ENCODE peak calls at places on chromosomes 16 and 17, in four cellular contexts. Z is adrenal gland, G is IMR-90, K is mesenchymal stem cell. W is an unnamed sample.

GRCh38 chr16:2512920-2513404 is 790 bp upstream of the ATP6V0C start:
- DNase-seq in Z (peak), K (no peak), G (no peak), W (no peak)

GRCh38 chr16:67917852-67918236 is 13.8 kb downstream of the CTRL start:
- DNase-seq in G (peak), K (peak), Z (peak), W (peak)

GRCh38 chr17:80845121-80845862 is 146.3 kb upstream of the CHMP6 start:
- DNase-seq in G (no peak), Z (no peak), K (no peak), W (no peak)

GRCh38 chr17:3962217-3963069 is 1.8 kb downstream of the ATP2A3 start:
- DNase-seq in G (no peak), K (no peak), Z (no peak), W (no peak)

GRCh38 chr16:2341456-2342447 is 1.2 kb upstream of the ABCA3 start:
- DNase-seq in G (no peak), K (no peak), Z (peak), W (no peak)

GRCh38 chr16:10324210-10324609 is 61.7 kb upstream of the ATF7IP2 start:
- DNase-seq in Z (no peak), K (no peak), G (no peak), W (no peak)

GRCh38 chr17:57418463-57419246 is 162.3 kb downstream of the MSI2 start:
- DNase-seq in Z (no peak), G (no peak), K (no peak), W (no peak)

GRCh38 chr16:19644877-19645276 is 73.2 kb downstream of the KNOP1 start:
- DNase-seq in K (peak), Z (no peak), G (peak), W (no peak)

GRCh38 chr17:45814622-45815606 is 29.8 kb upstream of the SPPL2C start:
- DNase-seq in K (no peak), Z (no peak), G (no peak), W (no peak)

GRCh38 chr16:54345231-54345630 is 58.6 kb upstream of the IRX3 start:
- DNase-seq in K (no peak), Z (no peak), G (no peak), W (no peak)

GRCh38 chr17:67520282-67520906 is 143.3 kb downstream of the PITPNC1 start:
- DNase-seq in K (peak), G (peak), Z (peak), W (peak)

GRCh38 chr17:28645576-28645939 is 600 bp upstream of the BLTP2 start:
- DNase-seq in G (no peak), K (no peak), Z (no peak), W (no peak)

GRCh38 chr16:73053379-73054130 is 5.6 kb upstream of the ZFHX3 start:
- DNase-seq in K (peak), Z (no peak), G (peak), W (peak)

GRCh38 chr17:72237223-72237622 is 116.4 kb downstream of the SOX9 start:
- DNase-seq in G (no peak), K (no peak), Z (no peak), W (no peak)

GRCh38 chr16:65988019-65988418 is 378.5 kb upstream of the CDH5 start:
- DNase-seq in K (no peak), Z (no peak), G (no peak), W (no peak)

GRCh38 chr16:27242868-27243590 is 25.5 kb downstream of the NSMCE1 start:
- DNase-seq in K (peak), Z (no peak), G (peak), W (no peak)

GRCh38 chr17:44115585-44116415 is 7.6 kb downstream of the HDAC5 start:
- DNase-seq in K (peak), Z (no peak), G (peak), W (peak)

GRCh38 chr17:48240562-48241130 is 133.1 kb downstream of the SNX11 start:
- DNase-seq in Z (no peak), K (peak), G (peak), W (peak)

GRCh38 chr17:49862781-49863331 is 15.0 kb upstream of the TAC4 start:
- DNase-seq in G (no peak), K (no peak), Z (no peak), W (no peak)

GRCh38 chr17:82302991-82303943 is 14.1 kb downstream of the CD7 start:
- DNase-seq in G (no peak), Z (no peak), K (no peak), W (no peak)

GRCh38 chr16:77788196-77789084 is at the start of gene VAT1L:
- DNase-seq in Z (peak), G (peak), K (peak), W (peak)

GRCh38 chr17:74873874-74874614 is 1.2 kb upstream of the FDXR start:
- DNase-seq in Z (no peak), K (peak), G (no peak), W (no peak)

GRCh38 chr16:78258651-78259050 is 159.2 kb downstream of the WWOX start:
- DNase-seq in G (no peak), Z (no peak), K (peak), W (no peak)

GRCh38 chr16:73289232-73289631 is 241.3 kb upstream of the ZFHX3 start:
- DNase-seq in K (no peak), Z (no peak), G (no peak), W (no peak)

GRCh38 chr17:49241763-49242312 is 11.3 kb upstream of the PHOSPHO1 start:
- DNase-seq in G (no peak), Z (no peak), K (no peak), W (no peak)

GRCh38 chr17:8016632-8017424 is 14.4 kb downstream of the GUCY2D start:
- DNase-seq in Z (peak), G (no peak), K (peak), W (peak)

GRCh38 chr17:353213-353837 is 718 bp upstream of the RPH3AL start:
- DNase-seq in G (no peak), K (no peak), Z (no peak), W (no peak)

GRCh38 chr17:38415250-38416194 is 12.7 kb upstream of the ARHGAP23 start:
- DNase-seq in Z (no peak), G (peak), K (peak), W (peak)

GRCh38 chr17:77287432-77288068 is 146.8 kb downstream of the SEC14L1 start:
- DNase-seq in Z (peak), G (peak), K (peak), W (peak)

GRCh38 chr17:74089869-74090464 is 113.5 kb upstream of the RPL38 start:
- DNase-seq in Z (peak), K (peak), G (no peak), W (peak)

GRCh38 chr17:44417553-44417952 is 28.1 kb upstream of the ITGA2B start:
- DNase-seq in K (peak), G (peak), Z (peak), W (peak)

GRCh38 chr17:48202945-48203344 is 95.4 kb downstream of the SNX11 start:
- DNase-seq in Z (no peak), G (no peak), K (peak), W (no peak)

GRCh38 chr17:2083613-2084128 is 28.8 kb downstream of the HIC1 start:
- DNase-seq in G (no peak), K (peak), Z (peak), W (no peak)

GRCh38 chr16:57384248-57385070 is 12.2 kb downstream of the CX3CL1 start:
- DNase-seq in K (no peak), Z (no peak), G (no peak), W (no peak)

GRCh38 chr17:69579961-69580677 is 165.6 kb downstream of the MAP2K6 start:
- DNase-seq in Z (no peak), K (no peak), G (no peak), W (no peak)
- H3K4me3 ChIP-seq in Z (no peak), K (no peak), G (no peak), W (no peak)

GRCh38 chr17:39772987-39773664 is 35.4 kb downstream of the GRB7 start:
- DNase-seq in G (no peak), Z (no peak), K (no peak), W (no peak)

GRCh38 chr17:39774043-39774442 is 36.3 kb downstream of the GRB7 start:
- DNase-seq in K (no peak), Z (no peak), G (no peak), W (peak)

GRCh38 chr17:39775075-39775474 is 37.3 kb downstream of the GRB7 start:
- DNase-seq in Z (no peak), K (no peak), G (no peak), W (no peak)

GRCh38 chr17:39777534-39778365 is 40.0 kb downstream of the GRB7 start:
- DNase-seq in K (no peak), Z (no peak), G (no peak), W (no peak)

DNA sequence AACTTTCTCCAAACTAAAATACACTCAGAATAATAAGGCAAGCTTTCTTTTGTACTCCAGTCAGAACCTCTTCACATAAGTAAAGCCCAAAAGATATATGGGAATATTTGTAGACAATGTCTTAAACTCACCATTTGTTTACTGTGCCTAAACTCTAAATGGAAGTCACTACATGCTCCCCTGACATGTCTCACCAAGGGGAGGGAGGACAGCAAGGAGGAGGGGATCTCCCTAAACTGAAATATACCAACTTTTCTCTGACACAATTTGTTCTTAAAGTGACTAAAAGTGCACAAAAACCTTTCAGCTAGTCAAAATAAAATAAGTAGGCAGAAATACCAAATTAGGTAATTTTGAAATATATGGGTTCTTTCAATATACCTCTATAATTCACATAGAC is 38.5 kb downstream of the GRB7 start:
- DNase-seq in G (no peak), Z (no peak), K (no peak), W (no peak)
- H3K4me3 ChIP-seq in G (no peak), Z (no peak), K (no peak), W (no peak)

GRCh38 chr17:17285951-17286350 is 4.9 kb upstream of the COPS3 start:
- DNase-seq in Z (no peak), K (no peak), G (no peak), W (no peak)

GRCh38 chr17:17289091-17289490 is 8.0 kb upstream of the COPS3 start:
- DNase-seq in K (no peak), Z (no peak), G (no peak), W (no peak)

GRCh38 chr17:17295141-17295540 is 8.0 kb upstream of the NT5M start:
- DNase-seq in Z (no peak), K (no peak), G (no peak), W (no peak)

GRCh38 chr17:17289701-17290100 is 8.7 kb upstream of the COPS3 start:
- DNase-seq in Z (no peak), G (no peak), K (no peak), W (no peak)
- H3K4me3 ChIP-seq in Z (no peak), G (no peak), K (no peak), W (no peak)

GRCh38 chr16:90027611-90028010 is 8.4 kb upstream of the DBNDD1 start:
- DNase-seq in K (no peak), G (no peak), Z (no peak), W (no peak)

GRCh38 chr16:90022209-90023077 is 3.2 kb upstream of the DBNDD1 start:
- DNase-seq in G (peak), Z (peak), K (peak), W (peak)

GRCh38 chr16:90023078-90023447 is 3.8 kb upstream of the DBNDD1 start:
- DNase-seq in Z (peak), G (no peak), K (no peak), W (no peak)

GRCh38 chr16:90028985-90029384 is 9.7 kb upstream of the DBNDD1 start:
- DNase-seq in K (no peak), G (no peak), Z (no peak), W (no peak)

DNA sequence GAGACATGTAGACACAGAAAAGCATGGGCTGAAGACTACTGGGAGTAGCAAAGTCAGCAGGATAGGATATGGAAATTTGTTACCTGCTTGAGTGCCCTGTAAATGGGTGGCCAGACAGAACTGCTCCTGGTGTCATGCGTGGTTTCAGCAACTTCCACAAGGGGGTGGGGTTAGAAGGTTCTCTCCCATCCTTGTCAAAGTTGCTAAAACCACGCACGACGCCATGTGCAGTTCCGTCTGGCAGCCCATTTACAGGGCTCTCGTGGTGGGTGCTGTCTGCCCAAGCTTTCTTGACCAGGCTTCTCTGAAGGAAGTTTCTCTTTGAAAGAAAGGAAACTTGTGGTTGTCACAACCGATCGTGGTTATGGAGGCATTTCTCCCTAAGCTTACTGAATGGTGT is 6.9 kb upstream of the DBNDD1 start:
- DNase-seq in Z (no peak), G (no peak), K (no peak), W (no peak)
- H3K4me3 ChIP-seq in Z (no peak), G (no peak), K (no peak), W (no peak)

GRCh38 chr16:324201-324450 is 28.4 kb downstream of the AXIN1 start:
- DNase-seq in K (no peak), G (no peak), Z (no peak), W (no peak)
- H3K4me3 ChIP-seq in K (no peak), G (no peak), Z (no peak), W (no peak)

GRCh38 chr17:64442550-64442971 is 6.4 kb upstream of the MILR1 start:
- DNase-seq in G (no peak), Z (no peak), K (no peak), W (no peak)
- H3K4me3 ChIP-seq in G (no peak), Z (no peak), K (no peak), W (no peak)

W was measured in epithelial cell of esophagus.